ENCODE peak calls at places on chromosome X, in seven cellular contexts. C is fibroblast of lung, B is IMR-90, F is upper lobe of right lung, S is heart left ventricle, G is breast epithelium, L is AG04450. M is an unnamed sample.

GRCh38 chrX:56733459-56734046 is 4.5 kb downstream of the NBDY start:
- DNase-seq in F (no peak), G (peak; percentile 47), S (no peak), C (peak; percentile 51), B (peak; percentile 47), L (peak; percentile 3), M (no peak)

GRCh38 chrX:23381099-23381498 is 46.5 kb downstream of the PTCHD1 start:
- DNase-seq in S (no peak), F (no peak), L (no peak), G (no peak), B (no peak), C (no peak), M (no peak)

GRCh38 chrX:111047575-111047974 is 48.4 kb upstream of the PAK3 start:
- DNase-seq in S (no peak), F (no peak), L (no peak), B (no peak), G (no peak), C (no peak), M (no peak)

GRCh38 chrX:130829526-130830515 is 73.2 kb downstream of the ENOX2 start:
- DNase-seq in F (no peak), G (no peak), S (no peak), C (peak; percentile 27), L (no peak), B (no peak), M (no peak)

GRCh38 chrX:147884958-147885357 is 26.8 kb upstream of the FMR1 start:
- DNase-seq in G (no peak), S (no peak), L (no peak), B (no peak), F (no peak), C (no peak), M (no peak)

GRCh38 chrX:55488559-55489314 is 911 bp downstream of the USP51 start:
- DNase-seq in C (peak; percentile 74), B (peak; percentile 8), F (peak; percentile 79), L (no peak), S (peak; percentile 79), G (peak; percentile 58), M (peak; percentile 66)

GRCh38 chrX:71859637-71860036 is 51.0 kb upstream of the NHSL2 start:
- DNase-seq in B (peak; percentile 33), C (peak; percentile 41), S (no peak), L (no peak), G (no peak), F (no peak), M (no peak)

GRCh38 chrX:54921427-54922021 is 900 bp downstream of the TRO start:
- DNase-seq in G (no peak), S (peak; percentile 70), L (peak; percentile 48), C (peak; percentile 80), B (peak; percentile 72), F (peak; percentile 66), M (peak; percentile 40)

GRCh38 chrX:110992611-110993010 is 103.4 kb upstream of the PAK3 start:
- DNase-seq in L (no peak), G (no peak), F (no peak), B (peak; percentile 13), C (peak; percentile 5), S (no peak), M (no peak)

GRCh38 chrX:13676885-13677284 is 12.0 kb upstream of the RAB9A start:
- DNase-seq in S (no peak), G (no peak), B (no peak), L (no peak), C (no peak), F (no peak), M (no peak)

GRCh38 chrX:139890991-139891700 is 41.7 kb downstream of the ATP11C start:
- DNase-seq in B (peak; percentile 88), C (peak; percentile 69), F (no peak), S (no peak), L (peak; percentile 55), G (no peak), M (no peak)

GRCh38 chrX:68659385-68659784 is 11.9 kb downstream of the STARD8 start:
- DNase-seq in S (no peak), F (no peak), L (no peak), C (no peak), G (no peak), B (no peak), M (no peak)

GRCh38 chrX:11629593-11630211 is 36.0 kb downstream of the ARHGAP6 start:
- DNase-seq in F (no peak), S (no peak), B (peak; percentile 51), G (peak; percentile 41), L (peak; percentile 8), C (peak; percentile 92), M (peak; percentile 19)

GRCh38 chrX:29858714-29859113 is 356.6 kb upstream of the MAGEB2 start:
- DNase-seq in B (peak; percentile 69), L (peak; percentile 18), C (peak; percentile 43), F (no peak), S (no peak), G (no peak), M (no peak)

GRCh38 chrX:5051831-5052491 is 1176.7 kb downstream of the NLGN4X start:
- DNase-seq in S (peak; percentile 16), F (no peak), C (peak; percentile 0), L (no peak), G (peak; percentile 32), B (no peak), M (peak; percentile 15)

GRCh38 chrX:65587616-65588526 is 53.3 kb upstream of the LAS1L start:
- DNase-seq in S (peak; percentile 85), L (peak; percentile 16), F (peak; percentile 80), B (peak; percentile 49), G (peak; percentile 72), C (peak; percentile 80), M (peak; percentile 80)

GRCh38 chrX:15908891-15909290 is 54.3 kb upstream of the AP1S2 start:
- DNase-seq in F (no peak), G (no peak), C (no peak), S (no peak), B (no peak), L (no peak), M (no peak)

GRCh38 chrX:70470850-70471289 is 26.2 kb downstream of the DLG3 start:
- DNase-seq in S (no peak), B (peak; percentile 18), C (no peak), F (no peak), G (no peak), L (no peak), M (no peak)

GRCh38 chrX:65677954-65678469 is 10.6 kb downstream of the MSN start:
- DNase-seq in S (no peak), C (peak; percentile 95), B (peak; percentile 94), G (peak; percentile 27), L (peak; percentile 80), F (no peak), M (no peak)

GRCh38 chrX:33434256-33435092 is 223.1 kb upstream of the DMD start:
- DNase-seq in B (peak; percentile 37), S (no peak), L (peak; percentile 0), F (no peak), C (peak; percentile 60), G (peak; percentile 27), M (peak; percentile 14)

DNA sequence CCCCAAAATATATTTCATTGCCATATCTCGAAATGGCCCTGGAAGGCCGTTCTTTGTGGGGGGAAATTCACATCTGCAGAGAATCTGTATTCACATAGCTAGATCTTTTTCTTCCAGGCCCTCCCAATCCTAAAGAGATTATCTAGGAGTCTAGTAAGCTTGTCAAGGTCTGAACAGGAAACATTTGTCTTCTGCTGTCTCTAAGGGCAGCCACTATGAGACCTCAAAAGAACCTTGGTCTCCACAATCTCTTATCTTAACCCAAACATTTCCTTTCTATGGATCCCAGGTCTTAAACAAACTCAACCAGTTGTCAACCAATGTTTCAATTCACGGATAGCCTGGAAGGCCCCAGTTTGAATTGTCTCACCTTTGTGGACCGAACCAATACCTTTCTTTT is 45.0 kb downstream of the CRLF2 start:
- DNase-seq in G (no peak), S (no peak), B (no peak), F (no peak), L (no peak), C (no peak), M (no peak)
- H3K27ac ChIP-seq in G (no peak overlapping the region), S (no peak overlapping the region), B (no peak overlapping the region), F (no peak overlapping the region), L (no peak overlapping the region), C (no peak overlapping the region), M (no peak overlapping the region)

DNA sequence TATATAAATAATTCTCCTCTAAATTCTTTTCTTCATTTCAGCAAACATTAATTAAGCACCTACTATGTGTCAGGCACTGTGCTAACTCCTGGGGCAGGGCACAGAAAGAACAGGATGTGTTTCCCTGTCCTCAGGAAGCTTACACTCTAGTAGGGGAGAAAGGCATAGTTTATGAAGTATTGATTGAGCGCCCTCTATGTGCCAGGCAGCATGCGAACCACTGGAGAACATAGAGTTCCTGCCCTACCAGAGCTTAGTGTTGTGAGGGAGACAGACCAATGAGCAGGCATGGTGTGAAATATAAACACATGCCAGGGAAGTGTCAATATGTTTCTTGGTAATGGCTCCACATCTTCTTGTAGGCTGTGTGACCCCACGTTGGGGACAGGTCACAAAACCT is 3.7 kb downstream of the ADGRG4 start:
- DNase-seq in L (no peak), C (no peak), S (no peak), B (no peak), G (no peak), F (no peak), M (no peak)
- TF ChIP-seq CTCF in L (no peak), C (no peak), S (no peak), B (no peak), G (no peak), F (no peak), M (no peak)

GRCh38 chrX:51334276-51334675 is 1.7 kb downstream of the NUDT10 start:
- DNase-seq in L (no peak), G (no peak), F (no peak), C (peak; percentile 3), B (no peak), S (no peak), M (no peak)

GRCh38 chrX:51332188-51332942 is at the start of gene NUDT10:
- DNase-seq in G (no peak), B (peak; percentile 10), L (no peak), S (peak; percentile 68), F (peak; percentile 69), C (peak; percentile 33), M (peak; percentile 30)

DNA sequence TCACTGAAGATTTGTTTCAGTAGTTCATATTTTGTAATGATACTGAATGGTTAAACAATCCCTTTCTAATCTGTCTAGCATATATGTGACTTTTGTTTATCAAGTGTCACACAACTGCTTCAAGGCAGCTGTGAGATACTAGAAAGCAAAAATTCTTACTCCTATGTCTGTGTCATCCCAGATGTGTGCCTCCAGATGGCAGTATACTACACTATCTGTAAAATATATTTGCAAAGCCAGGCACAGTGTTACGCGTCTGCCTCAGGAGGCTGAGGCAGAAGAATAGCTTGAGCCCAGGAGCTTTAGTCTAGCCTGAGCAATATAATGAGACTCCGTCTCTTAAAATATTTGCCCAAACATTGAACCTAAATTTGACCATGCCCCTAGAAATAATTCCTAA is 4.0 kb downstream of the NUDT10 start:
- DNase-seq in B (peak; percentile 40), C (peak; percentile 58), G (no peak), L (no peak), S (no peak), F (no peak), M (no peak)
- H3K4me3 ChIP-seq in B (no peak overlapping the region), C (no peak overlapping the region), G (no peak overlapping the region), L (no peak overlapping the region), S (no peak overlapping the region), F (no peak overlapping the region), M (no peak overlapping the region)

DNA sequence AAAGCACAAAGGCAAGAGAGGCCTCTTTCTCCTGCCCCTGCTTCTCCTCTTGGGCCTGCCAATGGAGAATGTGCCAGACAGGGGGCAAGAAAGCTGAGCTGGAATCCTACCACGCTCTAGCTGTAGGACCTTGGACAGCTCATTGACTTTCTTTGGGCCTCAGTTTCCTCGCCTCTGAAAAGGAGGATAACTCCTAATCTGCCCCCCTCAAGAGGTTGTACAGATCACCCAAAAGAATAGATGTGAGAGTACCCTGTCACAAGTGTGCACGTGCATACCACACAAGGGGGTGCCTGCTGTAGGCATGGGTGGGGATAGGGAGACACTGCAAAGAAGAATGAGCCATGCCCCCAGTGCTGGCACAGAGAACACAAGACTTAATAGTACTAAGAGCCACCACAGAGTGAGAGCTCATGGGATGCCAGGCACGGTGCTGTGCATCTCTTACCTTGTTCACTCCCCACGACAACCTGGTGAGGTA is 2.3 kb downstream of the SASH3 start:
- DNase-seq in G (no peak), F (no peak), B (no peak), S (no peak), L (no peak), C (no peak), M (no peak)
- H3K27ac ChIP-seq in G (no peak overlapping the region), F (no peak overlapping the region), B (no peak overlapping the region), S (no peak overlapping the region), L (no peak overlapping the region), C (no peak overlapping the region), M (no peak overlapping the region)